ENCODE peak calls at places on chromosome 16, in seven cellular contexts. One of them, this sample, is unnamed. For H3K36me3, the result is how much of the 10 kb centered on the place peaks cover.

GRCh38 chr16:14353340-14353739 is 276.7 kb downstream of the PARN start:
- DNase-seq in tibial nerve: no peak
- DNase-seq in mucosa of descending colon: no peak
- DNase-seq in Peyer's patch: no peak
- DNase-seq in prostate gland: no peak
- DNase-seq in GM23338: peak
- DNase-seq in esophagus squamous epithelium: no peak
- DNase-seq in this sample: no peak

GRCh38 chr16:84689126-84689525 is 10.7 kb upstream of the USP10 start:
- DNase-seq in tibial nerve: no peak
- DNase-seq in mucosa of descending colon: no peak
- DNase-seq in Peyer's patch: no peak
- DNase-seq in prostate gland: no peak
- DNase-seq in GM23338: no peak
- DNase-seq in esophagus squamous epithelium: no peak
- DNase-seq in this sample: no peak

GRCh38 chr16:70407811-70408274 is 31.1 kb downstream of the ST3GAL2 start:
- DNase-seq in tibial nerve: no peak
- DNase-seq in mucosa of descending colon: no peak
- DNase-seq in Peyer's patch: no peak
- DNase-seq in prostate gland: no peak
- DNase-seq in GM23338: peak
- DNase-seq in esophagus squamous epithelium: no peak
- DNase-seq in this sample: no peak

GRCh38 chr16:73057369-73058210 is 9.7 kb upstream of the ZFHX3 start:
- DNase-seq in tibial nerve: no peak
- DNase-seq in mucosa of descending colon: peak
- DNase-seq in Peyer's patch: peak
- DNase-seq in prostate gland: no peak
- DNase-seq in GM23338: peak
- DNase-seq in esophagus squamous epithelium: no peak
- DNase-seq in this sample: no peak

GRCh38 chr16:88383401-88384221 is 852 bp downstream of the ZNF469 start:
- DNase-seq in tibial nerve: no peak
- DNase-seq in mucosa of descending colon: peak
- DNase-seq in Peyer's patch: peak
- DNase-seq in prostate gland: no peak
- DNase-seq in GM23338: peak
- DNase-seq in esophagus squamous epithelium: no peak
- DNase-seq in this sample: no peak

GRCh38 chr16:13856398-13856797 is 63.6 kb upstream of the ERCC4 start:
- DNase-seq in tibial nerve: no peak
- DNase-seq in mucosa of descending colon: no peak
- DNase-seq in Peyer's patch: no peak
- DNase-seq in prostate gland: no peak
- DNase-seq in GM23338: no peak
- DNase-seq in esophagus squamous epithelium: no peak
- DNase-seq in this sample: no peak

GRCh38 chr16:46866286-46866685 is 17.9 kb upstream of the GPT2 start:
- DNase-seq in tibial nerve: no peak
- DNase-seq in mucosa of descending colon: no peak
- DNase-seq in Peyer's patch: no peak
- DNase-seq in prostate gland: no peak
- DNase-seq in GM23338: no peak
- DNase-seq in esophagus squamous epithelium: no peak
- DNase-seq in this sample: no peak

GRCh38 chr16:17194190-17194780 is 276.5 kb downstream of the XYLT1 start:
- DNase-seq in tibial nerve: peak
- DNase-seq in mucosa of descending colon: peak
- DNase-seq in Peyer's patch: peak
- DNase-seq in prostate gland: peak
- DNase-seq in GM23338: peak
- DNase-seq in esophagus squamous epithelium: no peak
- DNase-seq in this sample: peak

GRCh38 chr16:2148714-2149629 is 547 bp downstream of the RAB26 start:
- DNase-seq in tibial nerve: no peak
- DNase-seq in mucosa of descending colon: peak
- DNase-seq in Peyer's patch: no peak
- DNase-seq in prostate gland: no peak
- DNase-seq in GM23338: peak
- DNase-seq in esophagus squamous epithelium: no peak
- DNase-seq in this sample: peak

GRCh38 chr16:86935323-86935669 is 356.9 kb downstream of the FOXL1 start:
- DNase-seq in tibial nerve: no peak
- DNase-seq in mucosa of descending colon: no peak
- DNase-seq in Peyer's patch: peak
- DNase-seq in prostate gland: no peak
- DNase-seq in GM23338: no peak
- DNase-seq in esophagus squamous epithelium: no peak
- DNase-seq in this sample: no peak

GRCh38 chr16:86930663-86931062 is 352.3 kb downstream of the FOXL1 start:
- DNase-seq in tibial nerve: no peak
- DNase-seq in mucosa of descending colon: no peak
- DNase-seq in Peyer's patch: peak
- DNase-seq in prostate gland: no peak
- DNase-seq in GM23338: no peak
- DNase-seq in esophagus squamous epithelium: no peak
- DNase-seq in this sample: no peak

GRCh38 chr16:86932130-86932982 is 354.0 kb downstream of the FOXL1 start:
- DNase-seq in tibial nerve: no peak
- DNase-seq in mucosa of descending colon: no peak
- DNase-seq in Peyer's patch: peak
- DNase-seq in prostate gland: no peak
- DNase-seq in GM23338: no peak
- DNase-seq in esophagus squamous epithelium: no peak
- DNase-seq in this sample: no peak

GRCh38 chr16:86931410-86931941 is 353.1 kb downstream of the FOXL1 start:
- DNase-seq in tibial nerve: no peak
- DNase-seq in mucosa of descending colon: peak
- DNase-seq in Peyer's patch: peak
- DNase-seq in prostate gland: no peak
- DNase-seq in GM23338: peak
- DNase-seq in esophagus squamous epithelium: no peak
- DNase-seq in this sample: no peak

DNA sequence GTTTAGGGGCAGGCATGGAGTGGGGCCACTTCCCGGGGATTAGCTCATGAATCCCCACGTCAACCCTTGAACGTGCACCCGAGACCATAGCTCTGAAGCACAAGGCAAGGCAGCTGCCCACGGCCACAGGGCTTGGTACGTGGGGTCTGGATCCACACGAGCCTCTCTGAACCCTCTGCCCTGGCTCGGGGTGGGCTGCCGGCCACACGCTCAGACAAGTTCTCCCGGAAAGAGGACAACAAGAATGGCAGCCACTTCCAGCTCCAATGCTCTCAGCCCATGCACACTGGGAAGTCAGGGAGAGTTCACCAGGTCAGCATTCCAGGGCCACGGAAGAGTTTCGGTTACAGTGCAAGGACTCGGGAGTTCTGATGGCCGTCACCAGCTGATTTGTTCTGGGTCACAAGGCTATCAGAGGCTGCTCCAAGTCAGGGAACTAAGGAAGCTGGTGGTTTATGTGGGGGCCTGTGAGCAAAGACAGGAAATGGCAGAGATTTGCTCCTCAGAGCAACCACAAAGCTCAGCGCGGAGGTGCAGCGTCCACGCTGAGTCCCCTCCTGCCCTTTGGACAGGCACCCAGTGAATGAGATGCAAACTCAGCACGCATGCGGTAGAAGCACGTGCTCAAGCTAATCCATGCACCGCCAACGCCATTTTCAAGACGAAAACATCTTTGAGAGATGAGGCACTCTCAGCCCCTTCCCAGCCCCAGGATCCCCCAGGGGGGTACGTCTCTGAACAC is 356.4 kb downstream of the FOXL1 start:
- DNase-seq in tibial nerve: no peak
- DNase-seq in mucosa of descending colon: no peak
- DNase-seq in Peyer's patch: peak
- DNase-seq in prostate gland: no peak
- DNase-seq in GM23338: no peak
- DNase-seq in esophagus squamous epithelium: no peak
- DNase-seq in this sample: no peak
- H3K36me3 ChIP-seq in tibial nerve: under half
- H3K36me3 ChIP-seq in mucosa of descending colon: under half
- H3K36me3 ChIP-seq in Peyer's patch: under half
- H3K36me3 ChIP-seq in prostate gland: under half
- H3K36me3 ChIP-seq in GM23338: under half
- H3K36me3 ChIP-seq in esophagus squamous epithelium: under half
- H3K36me3 ChIP-seq in this sample: under half

GRCh38 chr16:56933266-56933619 is 1.3 kb downstream of the HERPUD1 start:
- DNase-seq in tibial nerve: no peak
- DNase-seq in mucosa of descending colon: no peak
- DNase-seq in Peyer's patch: no peak
- DNase-seq in prostate gland: no peak
- DNase-seq in GM23338: peak
- DNase-seq in esophagus squamous epithelium: no peak
- DNase-seq in this sample: no peak

GRCh38 chr16:56933828-56934598 is 2.1 kb downstream of the HERPUD1 start:
- DNase-seq in tibial nerve: no peak
- DNase-seq in mucosa of descending colon: no peak
- DNase-seq in Peyer's patch: no peak
- DNase-seq in prostate gland: no peak
- DNase-seq in GM23338: no peak
- DNase-seq in esophagus squamous epithelium: no peak
- DNase-seq in this sample: no peak

GRCh38 chr16:56936491-56936890 is 4.5 kb downstream of the HERPUD1 start:
- DNase-seq in tibial nerve: no peak
- DNase-seq in mucosa of descending colon: no peak
- DNase-seq in Peyer's patch: no peak
- DNase-seq in prostate gland: no peak
- DNase-seq in GM23338: no peak
- DNase-seq in esophagus squamous epithelium: no peak
- DNase-seq in this sample: no peak

GRCh38 chr16:56936950-56937349 is 5.0 kb downstream of the HERPUD1 start:
- DNase-seq in tibial nerve: no peak
- DNase-seq in mucosa of descending colon: no peak
- DNase-seq in Peyer's patch: no peak
- DNase-seq in prostate gland: no peak
- DNase-seq in GM23338: no peak
- DNase-seq in esophagus squamous epithelium: no peak
- DNase-seq in this sample: no peak

GRCh38 chr16:56935201-56935600 is 3.3 kb downstream of the HERPUD1 start:
- DNase-seq in tibial nerve: no peak
- DNase-seq in mucosa of descending colon: no peak
- DNase-seq in Peyer's patch: no peak
- DNase-seq in prostate gland: no peak
- DNase-seq in GM23338: no peak
- DNase-seq in esophagus squamous epithelium: no peak
- DNase-seq in this sample: no peak
- H3K36me3 ChIP-seq in tibial nerve: under half
- H3K36me3 ChIP-seq in mucosa of descending colon: under half
- H3K36me3 ChIP-seq in Peyer's patch: under half
- H3K36me3 ChIP-seq in prostate gland: under half
- H3K36me3 ChIP-seq in GM23338: half or more
- H3K36me3 ChIP-seq in esophagus squamous epithelium: half or more
- H3K36me3 ChIP-seq in this sample: under half

GRCh38 chr16:67651847-67652246 is 6.9 kb downstream of the CARMIL2 start:
- DNase-seq in tibial nerve: no peak
- DNase-seq in mucosa of descending colon: no peak
- DNase-seq in Peyer's patch: no peak
- DNase-seq in prostate gland: no peak
- DNase-seq in GM23338: no peak
- DNase-seq in esophagus squamous epithelium: no peak
- DNase-seq in this sample: no peak

GRCh38 chr16:67652578-67653130 is 7.4 kb downstream of the ACD start:
- DNase-seq in tibial nerve: no peak
- DNase-seq in mucosa of descending colon: no peak
- DNase-seq in Peyer's patch: peak
- DNase-seq in prostate gland: no peak
- DNase-seq in GM23338: peak
- DNase-seq in esophagus squamous epithelium: no peak
- DNase-seq in this sample: no peak

GRCh38 chr16:67650023-67650422 is 5.1 kb downstream of the CARMIL2 start:
- DNase-seq in tibial nerve: no peak
- DNase-seq in mucosa of descending colon: no peak
- DNase-seq in Peyer's patch: no peak
- DNase-seq in prostate gland: no peak
- DNase-seq in GM23338: no peak
- DNase-seq in esophagus squamous epithelium: no peak
- DNase-seq in this sample: no peak

GRCh38 chr16:67649494-67649931 is 4.6 kb downstream of the CARMIL2 start:
- DNase-seq in tibial nerve: no peak
- DNase-seq in mucosa of descending colon: no peak
- DNase-seq in Peyer's patch: peak
- DNase-seq in prostate gland: no peak
- DNase-seq in GM23338: peak
- DNase-seq in esophagus squamous epithelium: no peak
- DNase-seq in this sample: no peak

GRCh38 chr16:67651039-67651438 is 6.1 kb downstream of the CARMIL2 start:
- DNase-seq in tibial nerve: no peak
- DNase-seq in mucosa of descending colon: no peak
- DNase-seq in Peyer's patch: no peak
- DNase-seq in prostate gland: no peak
- DNase-seq in GM23338: no peak
- DNase-seq in esophagus squamous epithelium: no peak
- DNase-seq in this sample: no peak
- H3K36me3 ChIP-seq in tibial nerve: under half
- H3K36me3 ChIP-seq in mucosa of descending colon: under half
- H3K36me3 ChIP-seq in Peyer's patch: under half
- H3K36me3 ChIP-seq in prostate gland: under half
- H3K36me3 ChIP-seq in GM23338: under half
- H3K36me3 ChIP-seq in esophagus squamous epithelium: under half
- H3K36me3 ChIP-seq in this sample: under half

DNA sequence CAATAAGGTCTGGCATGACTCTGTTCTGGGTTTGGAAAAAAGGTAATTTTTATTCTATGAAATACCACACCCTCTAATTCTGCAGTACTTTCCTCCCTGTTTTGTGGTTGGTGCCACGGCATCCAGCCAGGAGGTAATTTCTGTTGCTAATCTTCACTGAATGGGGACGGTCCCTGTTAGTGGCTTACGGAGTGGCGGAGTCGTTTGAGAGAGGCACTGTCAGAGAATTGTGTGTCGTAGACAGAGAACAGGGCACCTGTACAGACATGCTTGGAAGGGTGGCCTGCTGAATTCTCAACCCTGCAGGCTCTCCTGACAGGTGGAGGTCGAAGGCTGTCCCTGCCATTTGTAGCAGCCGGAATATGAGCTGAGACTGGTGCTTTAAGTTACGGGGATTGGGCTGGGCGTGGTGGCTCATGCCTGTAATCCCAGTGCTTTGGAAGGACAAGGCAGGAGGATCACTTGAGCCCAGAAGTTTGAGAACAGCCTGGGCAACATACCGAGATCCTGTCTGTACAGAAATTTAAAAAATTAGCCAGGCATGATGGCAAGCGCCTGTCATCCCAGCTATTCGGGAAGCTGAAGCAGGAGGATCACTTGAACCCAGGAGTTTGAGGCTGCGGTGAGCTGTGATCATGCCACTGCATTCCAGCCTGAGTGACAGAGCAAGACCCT is 33.2 kb downstream of the EEF2K start:
- DNase-seq in tibial nerve: no peak
- DNase-seq in mucosa of descending colon: no peak
- DNase-seq in Peyer's patch: no peak
- DNase-seq in prostate gland: no peak
- DNase-seq in GM23338: no peak
- DNase-seq in esophagus squamous epithelium: no peak
- DNase-seq in this sample: no peak
- H3K36me3 ChIP-seq in tibial nerve: under half
- H3K36me3 ChIP-seq in mucosa of descending colon: under half
- H3K36me3 ChIP-seq in Peyer's patch: under half
- H3K36me3 ChIP-seq in prostate gland: under half
- H3K36me3 ChIP-seq in GM23338: under half
- H3K36me3 ChIP-seq in esophagus squamous epithelium: under half
- H3K36me3 ChIP-seq in this sample: under half

GRCh38 chr16:74449470-74449869 is 28.2 kb upstream of the CLEC18B start:
- DNase-seq in tibial nerve: peak
- DNase-seq in mucosa of descending colon: peak
- DNase-seq in Peyer's patch: peak
- DNase-seq in prostate gland: no peak
- DNase-seq in GM23338: no peak
- DNase-seq in esophagus squamous epithelium: no peak
- DNase-seq in this sample: no peak
- H3K36me3 ChIP-seq in tibial nerve: under half
- H3K36me3 ChIP-seq in mucosa of descending colon: under half
- H3K36me3 ChIP-seq in Peyer's patch: under half
- H3K36me3 ChIP-seq in prostate gland: under half
- H3K36me3 ChIP-seq in GM23338: under half
- H3K36me3 ChIP-seq in esophagus squamous epithelium: under half
- H3K36me3 ChIP-seq in this sample: under half